ENCODE peak calls at places on chromosomes 4 and X, in nine cellular contexts. O, S, F, U, A, G, X, B and E are unnamed samples.

GRCh38 chr4:166153539-166153938 is 280.5 kb downstream of the TLL1 start:
- DNase-seq in O (no peak), S (no peak), F (no peak), U (peak), A (no peak), G (peak), X (no peak), B (peak), E (no peak)

GRCh38 chrX:22399793-22400192 is 127.1 kb downstream of the CBLL2 start:
- DNase-seq in O (peak), S (no peak), F (no peak), U (no peak), A (peak), G (peak), X (no peak), B (peak), E (no peak)

GRCh38 chr4:61079427-61079826 is 120.7 kb upstream of the ADGRL3 start:
- DNase-seq in O (peak), S (no peak), F (no peak), U (no peak), A (peak), G (no peak), X (no peak), B (no peak), E (no peak)

GRCh38 chr4:121034010-121034409 is 38.3 kb downstream of the NDNF start:
- DNase-seq in O (no peak), S (no peak), F (no peak), U (peak), A (peak), G (no peak), X (no peak), B (no peak), E (no peak)

GRCh38 chr4:112952301-112952700 is 97.2 kb upstream of the ANK2 start:
- DNase-seq in O (no peak), S (no peak), F (no peak), U (no peak), A (no peak), G (no peak), X (no peak), B (no peak), E (no peak)

GRCh38 chr4:165332502-165332901 is 5.0 kb downstream of the MSMO1 start:
- DNase-seq in O (no peak), S (no peak), F (no peak), U (no peak), A (no peak), G (no peak), X (no peak), B (no peak), E (no peak)

GRCh38 chr4:32748498-32748897 is 2028.3 kb downstream of the PCDH7 start:
- DNase-seq in O (no peak), S (no peak), F (no peak), U (no peak), A (no peak), G (peak), X (no peak), B (no peak), E (no peak)

GRCh38 chr4:3297066-3297859 is 4.4 kb downstream of the RGS12 start:
- DNase-seq in O (no peak), S (no peak), F (no peak), U (no peak), A (no peak), G (no peak), X (no peak), B (no peak), E (peak)

GRCh38 chrX:33840176-33840575 is 291.9 kb downstream of the FAM47A start:
- DNase-seq in O (no peak), S (no peak), F (no peak), U (no peak), A (no peak), G (peak), X (no peak), B (peak), E (no peak)

GRCh38 chr4:133377286-133377685 is 228.2 kb downstream of the PCDH10 start:
- DNase-seq in O (no peak), S (no peak), F (no peak), U (no peak), A (no peak), G (no peak), X (no peak), B (no peak), E (no peak)

GRCh38 chr4:1366371-1367229 is 19.6 kb downstream of the UVSSA start:
- DNase-seq in O (no peak), S (no peak), F (no peak), U (no peak), A (no peak), G (no peak), X (no peak), B (no peak), E (peak)

GRCh38 chr4:113760094-113760851 is 1.3 kb downstream of the CAMK2D start:
- DNase-seq in O (peak), S (peak), F (peak), U (peak), A (peak), G (peak), X (no peak), B (peak), E (no peak)

GRCh38 chr4:86442881-86443280 is 83.0 kb upstream of the MAPK10 start:
- DNase-seq in O (no peak), S (no peak), F (no peak), U (no peak), A (no peak), G (no peak), X (no peak), B (no peak), E (no peak)

GRCh38 chrX:15815779-15816452 is 25.6 kb downstream of the ZRSR2 start:
- DNase-seq in O (peak), S (no peak), F (peak), U (peak), A (peak), G (no peak), X (peak), B (no peak), E (no peak)

GRCh38 chr4:67366341-67366861 is 178.9 kb downstream of the CENPC start:
- DNase-seq in O (no peak), S (no peak), F (no peak), U (peak), A (no peak), G (no peak), X (no peak), B (no peak), E (no peak)

GRCh38 chr4:122003335-122003734 is 51.5 kb upstream of the TRPC3 start:
- DNase-seq in O (peak), S (no peak), F (peak), U (peak), A (peak), G (peak), X (peak), B (no peak), E (no peak)